ENCODE peak calls at places on chromosomes 11 and 22, in eight cellular contexts. V is neural progenitor cell; R is stimulated activated naive CD8-positive, alpha-beta T cell treated with anti-CD3 and anti-CD28 coated beads, Interleukin-15, amount 100 ng/mL, for 72 hours; T is stimulated activated CD8-positive, alpha-beta memory T cell treated with anti-CD3 and anti-CD28 coated beads, Interleukin-4, amount 100 ng/mL, for 24 hours; C is RWPE2; F is brain microvascular endothelial cell; U is coronary artery; D is kidney epithelial cell. E is an unnamed sample.

GRCh38 chr11:122711362-122711761 is 55.8 kb downstream of the UBASH3B start:
- DNase-seq in V (no peak), R (no peak), T (no peak), C (no peak), F (no peak), U (no peak), D (no peak), E (no peak)

GRCh38 chr11:62575156-62575555 is 1.5 kb upstream of the EEF1G start:
- DNase-seq in V (no peak), R (no peak), T (no peak), C (no peak), F (no peak), U (no peak), D (no peak), E (no peak)

GRCh38 chr11:14409891-14410290 is 50.9 kb upstream of the RRAS2 start:
- DNase-seq in V (no peak), R (no peak), T (no peak), C (no peak), F (no peak), U (no peak), D (no peak), E (no peak)

GRCh38 chr22:20864186-20864908 is 5.5 kb downstream of the SNAP29 start:
- DNase-seq in V (no peak), R (no peak), T (no peak), C (no peak), F (no peak), U (no peak), D (no peak), E (no peak)

GRCh38 chr22:31627223-31627731 is 34.7 kb downstream of the PISD start:
- DNase-seq in V (no peak), R (no peak), T (no peak), C (no peak), F (no peak), U (no peak), D (no peak), E (no peak)

GRCh38 chr11:83819936-83820549 is 533.9 kb upstream of the CCDC90B start:
- DNase-seq in V (peak), R (no peak), T (no peak), C (no peak), F (peak), U (no peak), D (peak), E (peak)

GRCh38 chr22:48459859-48460823 is 1367.5 kb downstream of the BRD1 start:
- DNase-seq in V (no peak), R (no peak), T (no peak), C (no peak), F (no peak), U (no peak), D (no peak), E (no peak)

GRCh38 chr11:24575392-24575791 is 78.5 kb downstream of the LUZP2 start:
- DNase-seq in V (no peak), R (no peak), T (no peak), C (no peak), F (peak), U (no peak), D (no peak), E (no peak)

GRCh38 chr11:64233913-64234839 is at the start of gene VEGFB:
- DNase-seq in V (peak), R (peak), T (peak), C (no peak), F (no peak), U (no peak), D (no peak), E (no peak)

E was measured in RCC 7860.